ENCODE peak calls at places on chromosomes 4 and X, in six cellular contexts. P is MG63; Q is body of pancreas; L is T-cell; J is activated naive CD4-positive, alpha-beta T cell treated with Interleukin-2 at 50 U/mL for 16 hours; H is T1000. X is an unnamed sample.

GRCh38 chr4:116839826-116840225 is 245.6 kb downstream of the TRAM1L1 start:
- DNase-seq in P (peak), Q (no peak), L (no peak), J (no peak), H (peak), X (no peak)

GRCh38 chr4:78058591-78059523 is 1.7 kb downstream of the FRAS1 start:
- DNase-seq in P (peak), Q (peak), L (no peak), J (no peak), H (peak), X (no peak)

GRCh38 chr4:40462326-40462725 is 127.2 kb downstream of the CHRNA9 start:
- DNase-seq in P (no peak), Q (peak), L (no peak), J (no peak), H (no peak), X (no peak)

GRCh38 chr4:8665406-8666360 is 73.1 kb downstream of the CPZ start:
- DNase-seq in P (no peak), Q (no peak), L (no peak), J (no peak), H (peak), X (no peak)

GRCh38 chr4:15469402-15470148 is at the start of gene CC2D2A:
- DNase-seq in P (no peak), Q (peak), L (no peak), J (no peak), H (no peak), X (no peak)

GRCh38 chrX:144849141-144849540 is 398.2 kb upstream of the SPANXN1 start:
- DNase-seq in P (no peak), Q (no peak), L (no peak), J (no peak), H (no peak), X (no peak)

GRCh38 chr4:150218447-150218846 is 140.2 kb downstream of the DCLK2 start:
- DNase-seq in P (no peak), Q (no peak), L (no peak), J (no peak), H (no peak), X (no peak)

GRCh38 chr4:7960790-7961655 is 21.4 kb upstream of the AFAP1 start:
- DNase-seq in P (peak), Q (peak), L (no peak), J (peak), H (peak), X (peak)

GRCh38 chr4:129550281-129550785 is 454.4 kb downstream of the C4orf33 start:
- DNase-seq in P (no peak), Q (no peak), L (no peak), J (no peak), H (no peak), X (no peak)

GRCh38 chr4:94635172-94635571 is 122.6 kb upstream of the BMPR1B start:
- DNase-seq in P (no peak), Q (no peak), L (no peak), J (no peak), H (no peak), X (no peak)